ENCODE peak calls at places on chromosomes 13 and 19, in four cellular contexts. One of them, this sample, is unnamed.

GRCh38 chr19:49890349-49891311 is 6.1 kb downstream of the IL4I1 start:
- DNase-seq in tibial nerve: no peak
- DNase-seq in GM13977: peak
- DNase-seq in fibroblast of pulmonary artery: no peak
- DNase-seq in this sample: no peak

GRCh38 chr19:35729763-35730162 is 12.0 kb downstream of the KMT2B start:
- DNase-seq in GM13977: peak
- DNase-seq in tibial nerve: no peak
- DNase-seq in fibroblast of pulmonary artery: no peak
- DNase-seq in this sample: no peak

GRCh38 chr13:98820744-98821371 is 68.4 kb upstream of the SLC15A1 start:
- DNase-seq in fibroblast of pulmonary artery: no peak
- DNase-seq in tibial nerve: no peak
- DNase-seq in GM13977: no peak
- DNase-seq in this sample: no peak

GRCh38 chr19:33720691-33721682 is 75.7 kb upstream of the KCTD15 start:
- DNase-seq in fibroblast of pulmonary artery: no peak
- DNase-seq in GM13977: no peak
- DNase-seq in tibial nerve: no peak
- DNase-seq in this sample: no peak

GRCh38 chr13:30892966-30893365 is 13.1 kb upstream of the MEDAG start:
- DNase-seq in fibroblast of pulmonary artery: peak
- DNase-seq in GM13977: no peak
- DNase-seq in tibial nerve: no peak
- DNase-seq in this sample: no peak

GRCh38 chr19:53101518-53101917 is 1.7 kb downstream of the ZNF160 start:
- DNase-seq in tibial nerve: no peak
- DNase-seq in fibroblast of pulmonary artery: no peak
- DNase-seq in GM13977: no peak
- DNase-seq in this sample: no peak

GRCh38 chr13:30904043-30904442 is 2.0 kb upstream of the MEDAG start:
- DNase-seq in GM13977: no peak
- DNase-seq in tibial nerve: no peak
- DNase-seq in fibroblast of pulmonary artery: peak
- DNase-seq in this sample: no peak

GRCh38 chr13:22883262-22883840 is 297.4 kb upstream of the SGCG start:
- DNase-seq in fibroblast of pulmonary artery: no peak
- DNase-seq in GM13977: no peak
- DNase-seq in tibial nerve: no peak
- DNase-seq in this sample: no peak

GRCh38 chr19:55289117-55289796 is 5.5 kb downstream of the BRSK1 start:
- DNase-seq in fibroblast of pulmonary artery: no peak
- DNase-seq in GM13977: no peak
- DNase-seq in tibial nerve: no peak
- DNase-seq in this sample: no peak

GRCh38 chr13:25625361-25625760 is 253.6 kb downstream of the ATP8A2 start:
- DNase-seq in fibroblast of pulmonary artery: no peak
- DNase-seq in tibial nerve: no peak
- DNase-seq in GM13977: no peak
- DNase-seq in this sample: no peak

GRCh38 chr13:51444922-51445321 is 7.9 kb downstream of the INTS6 start:
- DNase-seq in GM13977: no peak
- DNase-seq in fibroblast of pulmonary artery: peak
- DNase-seq in tibial nerve: no peak
- DNase-seq in this sample: no peak
- TF ChIP-seq CTCF in GM13977: no peak
- TF ChIP-seq CTCF in fibroblast of pulmonary artery: peak
- TF ChIP-seq CTCF in tibial nerve: peak
- TF ChIP-seq CTCF in this sample: no peak

GRCh38 chr19:42345191-42345812 is 19.9 kb downstream of the MEGF8 start:
- DNase-seq in GM13977: no peak
- DNase-seq in fibroblast of pulmonary artery: peak
- DNase-seq in tibial nerve: no peak
- DNase-seq in this sample: no peak

GRCh38 chr19:42348211-42348610 is 22.8 kb downstream of the MEGF8 start:
- DNase-seq in GM13977: no peak
- DNase-seq in tibial nerve: no peak
- DNase-seq in fibroblast of pulmonary artery: no peak
- DNase-seq in this sample: no peak

GRCh38 chr19:42344336-42344893 is 19.0 kb downstream of the MEGF8 start:
- DNase-seq in tibial nerve: no peak
- DNase-seq in GM13977: no peak
- DNase-seq in fibroblast of pulmonary artery: no peak
- DNase-seq in this sample: no peak

GRCh38 chr19:42343344-42344110 is 18.1 kb downstream of the MEGF8 start:
- DNase-seq in tibial nerve: no peak
- DNase-seq in fibroblast of pulmonary artery: no peak
- DNase-seq in GM13977: no peak
- DNase-seq in this sample: no peak
- TF ChIP-seq CTCF in tibial nerve: no peak
- TF ChIP-seq CTCF in fibroblast of pulmonary artery: peak
- TF ChIP-seq CTCF in GM13977: no peak
- TF ChIP-seq CTCF in this sample: no peak

GRCh38 chr13:75704194-75704941 is 68.2 kb downstream of the LMO7 start:
- DNase-seq in fibroblast of pulmonary artery: peak
- DNase-seq in GM13977: no peak
- DNase-seq in tibial nerve: no peak
- DNase-seq in this sample: no peak

GRCh38 chr13:75705908-75706307 is 69.8 kb downstream of the LMO7 start:
- DNase-seq in fibroblast of pulmonary artery: no peak
- DNase-seq in GM13977: no peak
- DNase-seq in tibial nerve: no peak
- DNase-seq in this sample: no peak

GRCh38 chr13:75703768-75704167 is 67.6 kb downstream of the LMO7 start:
- DNase-seq in fibroblast of pulmonary artery: no peak
- DNase-seq in GM13977: no peak
- DNase-seq in tibial nerve: no peak
- DNase-seq in this sample: no peak

GRCh38 chr13:75705395-75705794 is 69.3 kb downstream of the LMO7 start:
- DNase-seq in tibial nerve: no peak
- DNase-seq in fibroblast of pulmonary artery: peak
- DNase-seq in GM13977: no peak
- DNase-seq in this sample: no peak

GRCh38 chr13:75704942-75705320 is 68.8 kb downstream of the LMO7 start:
- DNase-seq in tibial nerve: no peak
- DNase-seq in fibroblast of pulmonary artery: no peak
- DNase-seq in GM13977: no peak
- DNase-seq in this sample: no peak
- TF ChIP-seq CTCF in tibial nerve: no peak
- TF ChIP-seq CTCF in fibroblast of pulmonary artery: no peak
- TF ChIP-seq CTCF in GM13977: no peak
- TF ChIP-seq CTCF in this sample: no peak

GRCh38 chr19:1855828-1856255 is 7.5 kb downstream of the KLF16 start:
- DNase-seq in tibial nerve: no peak
- DNase-seq in GM13977: no peak
- DNase-seq in fibroblast of pulmonary artery: no peak
- DNase-seq in this sample: no peak
- TF ChIP-seq CTCF in tibial nerve: no peak
- TF ChIP-seq CTCF in GM13977: no peak
- TF ChIP-seq CTCF in fibroblast of pulmonary artery: no peak
- TF ChIP-seq CTCF in this sample: no peak

GRCh38 chr19:39407644-39408391 is 1.2 kb downstream of the ZFP36 start:
- DNase-seq in GM13977: no peak
- DNase-seq in tibial nerve: no peak
- DNase-seq in fibroblast of pulmonary artery: peak
- DNase-seq in this sample: no peak

GRCh38 chr19:39407394-39407643 is 672 bp downstream of the ZFP36 start:
- DNase-seq in fibroblast of pulmonary artery: no peak
- DNase-seq in GM13977: no peak
- DNase-seq in tibial nerve: no peak
- DNase-seq in this sample: no peak

GRCh38 chr19:39405930-39406655 is 554 bp upstream of the ZFP36 start:
- DNase-seq in fibroblast of pulmonary artery: no peak
- DNase-seq in GM13977: peak
- DNase-seq in tibial nerve: no peak
- DNase-seq in this sample: no peak

GRCh38 chr19:39405261-39405912 is 1.3 kb upstream of the ZFP36 start:
- DNase-seq in tibial nerve: no peak
- DNase-seq in fibroblast of pulmonary artery: no peak
- DNase-seq in GM13977: no peak
- DNase-seq in this sample: no peak

GRCh38 chr19:39406656-39407393 is at the start of gene ZFP36:
- DNase-seq in GM13977: peak
- DNase-seq in tibial nerve: peak
- DNase-seq in fibroblast of pulmonary artery: peak
- DNase-seq in this sample: peak
- TF ChIP-seq CTCF in GM13977: peak
- TF ChIP-seq CTCF in tibial nerve: no peak
- TF ChIP-seq CTCF in fibroblast of pulmonary artery: no peak
- TF ChIP-seq CTCF in this sample: no peak

GRCh38 chr13:36395280-36395679 is 37.0 kb upstream of the CCNA1 start:
- DNase-seq in fibroblast of pulmonary artery: peak
- DNase-seq in GM13977: no peak
- DNase-seq in tibial nerve: no peak
- DNase-seq in this sample: no peak
- TF ChIP-seq CTCF in fibroblast of pulmonary artery: peak
- TF ChIP-seq CTCF in GM13977: no peak
- TF ChIP-seq CTCF in tibial nerve: peak
- TF ChIP-seq CTCF in this sample: no peak

DNA sequence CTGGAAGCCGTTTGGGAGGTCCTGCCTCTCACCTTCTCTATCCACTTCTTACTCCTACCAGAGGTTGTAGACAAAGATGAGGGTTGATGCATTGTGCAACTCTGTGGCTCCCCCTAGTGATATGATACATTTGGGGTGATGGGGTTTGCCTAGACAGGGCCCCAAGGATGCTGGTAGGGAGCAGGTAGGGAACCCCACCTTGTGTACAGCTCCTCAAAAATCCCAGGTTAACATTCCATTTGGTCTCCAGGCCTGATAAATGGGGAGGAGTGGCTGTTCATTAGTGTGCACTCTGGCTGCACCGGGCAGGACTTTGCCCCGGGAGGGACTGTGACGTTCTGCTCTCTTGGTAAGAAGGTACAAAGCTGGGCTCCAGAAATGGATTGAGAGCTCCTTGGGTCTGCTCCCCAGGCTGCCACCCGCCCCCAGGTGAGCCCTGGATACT is 19.2 kb downstream of the SIGLEC8 start:
- DNase-seq in GM13977: peak
- DNase-seq in fibroblast of pulmonary artery: peak
- DNase-seq in tibial nerve: no peak
- DNase-seq in this sample: no peak
- TF ChIP-seq CTCF in GM13977: peak
- TF ChIP-seq CTCF in fibroblast of pulmonary artery: peak
- TF ChIP-seq CTCF in tibial nerve: peak
- TF ChIP-seq CTCF in this sample: no peak

DNA sequence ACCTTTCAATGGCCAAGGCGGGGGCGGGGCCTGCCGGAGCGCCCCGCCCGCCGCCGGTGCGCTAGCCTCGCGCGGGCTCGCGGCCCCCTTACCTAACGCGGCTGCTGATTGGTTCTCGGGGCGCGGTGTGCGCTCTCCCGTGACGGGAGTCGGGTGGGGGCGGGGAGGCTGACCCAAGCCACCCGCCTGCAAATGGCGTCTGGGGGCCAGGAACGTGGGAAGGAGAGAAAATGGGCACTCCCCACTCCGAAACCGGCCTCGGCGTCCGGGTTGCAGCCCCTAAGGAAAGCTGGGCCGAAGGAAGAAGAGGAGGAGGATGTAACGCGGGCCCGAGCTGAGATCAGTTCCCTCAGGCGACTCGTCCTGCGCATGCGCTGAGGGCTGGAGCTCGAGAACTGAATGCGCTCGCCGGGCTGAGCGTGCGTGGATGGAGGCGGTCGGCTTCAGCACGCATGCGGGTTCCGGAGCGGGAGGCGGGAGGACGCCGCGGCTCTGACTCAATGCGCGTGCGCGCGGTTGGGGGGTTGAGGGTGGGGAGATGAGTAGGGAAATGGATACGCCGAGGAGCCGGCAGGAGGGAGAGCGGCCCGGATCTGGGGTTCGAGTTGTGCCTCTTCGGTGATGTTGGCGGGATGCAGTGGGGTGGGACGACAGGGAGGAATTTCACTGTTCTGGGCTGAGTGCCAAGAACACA is at the start of gene SMG9:
- DNase-seq in GM13977: peak
- DNase-seq in fibroblast of pulmonary artery: peak
- DNase-seq in tibial nerve: peak
- DNase-seq in this sample: peak
- TF ChIP-seq CTCF in GM13977: no peak
- TF ChIP-seq CTCF in fibroblast of pulmonary artery: no peak
- TF ChIP-seq CTCF in tibial nerve: no peak
- TF ChIP-seq CTCF in this sample: no peak

DNA sequence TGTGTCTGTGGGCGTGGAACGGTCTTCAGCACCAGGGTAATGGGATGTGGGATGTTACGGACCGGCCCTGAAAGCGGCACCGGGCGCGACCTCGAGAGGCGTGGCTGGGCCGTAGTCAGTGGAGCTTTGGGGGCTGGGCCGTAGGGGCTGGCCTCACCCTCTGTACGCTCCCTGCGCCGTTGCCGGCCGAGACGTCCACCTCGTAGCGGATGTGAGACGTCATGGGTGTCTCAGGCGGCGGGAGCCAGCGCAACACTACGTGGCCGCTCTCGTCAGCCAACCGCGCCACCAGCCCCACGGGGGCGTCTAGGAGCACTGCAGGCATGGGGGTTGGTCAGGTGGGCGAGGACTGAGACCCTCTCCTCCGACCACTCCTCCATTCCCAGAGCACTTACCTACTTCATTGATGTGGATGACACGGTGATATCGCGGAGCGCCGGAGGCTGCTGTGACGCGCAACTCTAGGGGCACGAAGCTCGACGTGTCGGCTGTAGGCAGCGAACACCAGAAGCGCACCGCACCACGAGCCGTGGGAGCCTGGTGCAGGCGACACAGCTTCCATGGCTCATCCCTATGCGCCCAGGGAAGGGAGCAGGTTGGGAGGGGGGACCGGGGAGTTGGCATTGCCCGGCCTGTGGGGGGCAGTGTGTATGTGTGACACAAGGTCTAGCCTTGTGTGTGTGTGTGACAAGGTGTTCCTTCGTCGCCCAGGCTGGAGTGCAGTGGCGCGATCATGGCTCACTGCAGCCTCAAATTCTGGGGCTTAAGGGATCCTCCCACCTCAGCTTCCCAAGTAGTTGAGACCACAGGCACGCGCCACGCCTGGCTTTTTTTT is 2.4 kb downstream of the EPOR start:
- DNase-seq in fibroblast of pulmonary artery: peak
- DNase-seq in GM13977: peak
- DNase-seq in tibial nerve: no peak
- DNase-seq in this sample: no peak
- TF ChIP-seq CTCF in fibroblast of pulmonary artery: no peak
- TF ChIP-seq CTCF in GM13977: peak
- TF ChIP-seq CTCF in tibial nerve: no peak
- TF ChIP-seq CTCF in this sample: no peak

GRCh38 chr13:92530364-92530763 is 696.2 kb upstream of the GPC6 start:
- DNase-seq in fibroblast of pulmonary artery: peak
- DNase-seq in GM13977: no peak
- DNase-seq in tibial nerve: no peak
- DNase-seq in this sample: no peak
- TF ChIP-seq CTCF in fibroblast of pulmonary artery: no peak
- TF ChIP-seq CTCF in GM13977: no peak
- TF ChIP-seq CTCF in tibial nerve: no peak
- TF ChIP-seq CTCF in this sample: no peak

This sample was measured in omental fat pad.